ENCODE peak calls at places on chromosomes 16 and 17, in six cellular contexts. Q, M, D, A, O and R are unnamed samples.

GRCh38 chr17:3879181-3879580 is 13.7 kb downstream of the CAMKK1 start:
- DNase-seq in O (no peak), M (no peak), D (no peak), A (no peak), Q (no peak), R (no peak)

GRCh38 chr16:50403491-50403890 is 34.7 kb upstream of the BRD7 start:
- DNase-seq in D (no peak), A (no peak), O (no peak), Q (no peak), M (no peak), R (no peak)

GRCh38 chr17:50559674-50560184 is 786 bp upstream of the CACNA1G start:
- DNase-seq in D (no peak), A (peak), O (peak), Q (peak), M (peak), R (no peak)

GRCh38 chr16:58862334-58863024 is 128.4 kb upstream of the GOT2 start:
- DNase-seq in A (no peak), Q (no peak), D (no peak), O (no peak), M (no peak), R (peak)

GRCh38 chr16:57150682-57151330 is 35.0 kb downstream of the PSME3IP1 start:
- DNase-seq in A (no peak), O (no peak), D (no peak), M (no peak), Q (no peak), R (no peak)

GRCh38 chr16:48432136-48432535 is 46.9 kb upstream of the SIAH1 start:
- DNase-seq in M (no peak), Q (no peak), O (no peak), D (no peak), A (no peak), R (no peak)

GRCh38 chr16:84887207-84887606 is 67.4 kb downstream of the CRISPLD2 start:
- DNase-seq in O (no peak), D (no peak), M (no peak), A (no peak), Q (no peak), R (no peak)

GRCh38 chr16:88368036-88368435 is 14.7 kb upstream of the ZNF469 start:
- DNase-seq in O (no peak), A (no peak), M (no peak), Q (no peak), D (no peak), R (no peak)

GRCh38 chr16:12255473-12255872 is 278.9 kb downstream of the SNX29 start:
- DNase-seq in Q (no peak), O (no peak), D (no peak), A (no peak), M (no peak), R (no peak)

GRCh38 chr16:47254771-47255170 is 111.0 kb upstream of the NETO2 start:
- DNase-seq in O (no peak), D (no peak), A (no peak), M (no peak), Q (no peak), R (no peak)

GRCh38 chr16:85422374-85423185 is 190.5 kb upstream of the GSE1 start:
- DNase-seq in D (peak), A (peak), Q (peak), O (peak), M (no peak), R (peak)

GRCh38 chr16:5036228-5037156 is 2.8 kb upstream of the NAGPA start:
- DNase-seq in M (no peak), O (no peak), D (no peak), Q (no peak), A (no peak), R (no peak)

GRCh38 chr16:86096850-86097249 is 197.9 kb downstream of the IRF8 start:
- DNase-seq in Q (no peak), D (no peak), M (no peak), A (no peak), O (no peak), R (no peak)

GRCh38 chr17:40552806-40553693 is 12.2 kb downstream of the CCR7 start:
- DNase-seq in O (no peak), Q (no peak), M (peak), D (no peak), A (no peak), R (no peak)

GRCh38 chr16:31537362-31537921 is 9.7 kb downstream of the AHSP start:
- DNase-seq in Q (no peak), D (peak), M (no peak), O (no peak), A (no peak), R (no peak)

GRCh38 chr17:35890774-35891155 is 10.6 kb upstream of the CCL5 start:
- DNase-seq in Q (no peak), D (no peak), M (peak), A (no peak), O (peak), R (no peak)

GRCh38 chr17:44350733-44351226 is 5.7 kb downstream of the GRN start:
- DNase-seq in A (peak), D (peak), O (peak), M (peak), Q (peak), R (peak)

GRCh38 chr16:89775223-89775622 is 41.2 kb downstream of the FANCA start:
- DNase-seq in D (no peak), Q (no peak), O (no peak), M (no peak), A (no peak), R (no peak)

GRCh38 chr17:45700171-45701090 is 83.7 kb upstream of the CRHR1 start:
- DNase-seq in A (no peak), D (no peak), Q (no peak), O (peak), M (no peak), R (peak)

GRCh38 chr17:55420776-55421178 is 858 bp downstream of the MMD start:
- DNase-seq in M (peak), D (peak), Q (peak), A (peak), O (peak), R (no peak)

GRCh38 chr17:45677770-45678169 is 106.3 kb upstream of the CRHR1 start:
- DNase-seq in O (no peak), D (no peak), A (no peak), M (no peak), Q (no peak), R (no peak)

GRCh38 chr17:61551255-61551742 is 39.7 kb downstream of the NACA2 start:
- DNase-seq in D (no peak), A (no peak), Q (no peak), O (peak), M (no peak), R (no peak)

GRCh38 chr16:4509420-4509819 is 29.2 kb downstream of the CDIP1 start:
- DNase-seq in O (no peak), M (no peak), A (no peak), D (no peak), Q (no peak), R (no peak)

GRCh38 chr17:28159004-28159403 is 116.5 kb downstream of the NLK start:
- DNase-seq in Q (no peak), M (no peak), O (no peak), D (no peak), A (no peak), R (no peak)

GRCh38 chr17:31078290-31078689 is 16.5 kb upstream of the NF1 start:
- DNase-seq in O (no peak), D (no peak), Q (no peak), M (no peak), A (no peak), R (no peak)

GRCh38 chr16:70740174-70740918 is 54.5 kb upstream of the MTSS2 start:
- DNase-seq in O (no peak), D (no peak), M (no peak), Q (no peak), A (no peak), R (no peak)

GRCh38 chr16:13866073-13866472 is 53.9 kb upstream of the ERCC4 start:
- DNase-seq in M (peak), Q (peak), D (peak), A (peak), O (peak), R (peak)

GRCh38 chr17:14845562-14846335 is 419.4 kb downstream of the PMP22 start:
- DNase-seq in Q (no peak), A (no peak), O (no peak), M (no peak), D (no peak), R (no peak)

GRCh38 chr16:23803591-23804123 is 32.1 kb upstream of the PRKCB start:
- DNase-seq in D (peak), M (peak), A (peak), Q (peak), O (peak), R (peak)